ENCODE peak calls at places on chromosomes 11 and 22, in nine cellular contexts. Q, E, N, C, F, G, Z, S and I are unnamed samples.

GRCh38 chr11:40722179-40722795 is 737.2 kb downstream of the LRRC4C start:
- DNase-seq in G (peak), C (peak), S (no peak), N (no peak), F (no peak), Q (peak), Z (no peak), E (no peak), I (no peak)

GRCh38 chr22:17836977-17837742 is 62.9 kb upstream of the BID start:
- DNase-seq in E (peak), C (no peak), N (peak), Z (no peak), S (no peak), F (no peak), G (no peak), Q (no peak), I (no peak)

GRCh38 chr22:24005201-24005600 is at the start of gene GSTT4:
- DNase-seq in F (peak), Q (no peak), G (no peak), C (peak), S (peak), N (no peak), Z (no peak), E (no peak), I (no peak)

GRCh38 chr22:22997988-22998387 is 72.3 kb upstream of the GNAZ start:
- DNase-seq in N (no peak), C (no peak), G (no peak), Z (no peak), Q (no peak), F (no peak), S (no peak), E (no peak), I (no peak)

GRCh38 chr11:87281496-87281895 is 243.8 kb downstream of the TMEM135 start:
- DNase-seq in S (no peak), Z (no peak), E (no peak), C (peak), N (no peak), Q (peak), F (no peak), G (peak), I (no peak)

GRCh38 chr11:69744435-69744834 is 30.7 kb downstream of the FGF4 start:
- DNase-seq in G (peak), E (no peak), C (peak), S (no peak), N (no peak), F (no peak), Z (no peak), Q (peak), I (no peak)

GRCh38 chr11:92917927-92918326 is 51.5 kb upstream of the MTNR1B start:
- DNase-seq in E (no peak), G (no peak), S (no peak), C (no peak), Q (no peak), F (no peak), Z (no peak), N (no peak), I (no peak)

GRCh38 chr22:48236261-48236660 is 1473.8 kb downstream of the TBC1D22A start:
- DNase-seq in F (no peak), C (no peak), E (no peak), S (no peak), Q (no peak), Z (no peak), N (no peak), G (no peak), I (no peak)

GRCh38 chr11:5550440-5551095 is 2.2 kb upstream of the OR52H1 start:
- DNase-seq in F (no peak), C (peak), G (peak), Q (no peak), E (no peak), Z (no peak), N (no peak), S (no peak), I (no peak)

GRCh38 chr11:23924226-23924625 is 572.6 kb upstream of the LUZP2 start:
- DNase-seq in S (no peak), G (no peak), N (no peak), E (no peak), Q (no peak), F (no peak), C (no peak), Z (no peak), I (no peak)

GRCh38 chr11:124961972-124962609 is 8.1 kb downstream of the CCDC15 start:
- DNase-seq in Z (no peak), Q (peak), N (no peak), S (no peak), C (peak), G (peak), E (peak), F (no peak), I (peak)

GRCh38 chr11:14413307-14414072 is 54.5 kb upstream of the RRAS2 start:
- DNase-seq in C (peak), Z (no peak), N (no peak), F (no peak), G (peak), Q (peak), E (no peak), S (peak), I (no peak)

GRCh38 chr11:57072640-57073039 is 83.9 kb downstream of the OR5AK2 start:
- DNase-seq in Q (no peak), G (peak), S (no peak), N (peak), C (peak), F (no peak), Z (no peak), E (no peak), I (no peak)

GRCh38 chr22:36577019-36577418 is 48.1 kb upstream of the EIF3D start:
- DNase-seq in Z (no peak), S (no peak), G (peak), C (peak), F (no peak), N (no peak), E (no peak), Q (no peak), I (no peak)

GRCh38 chr11:46036009-46036408 is 85.2 kb downstream of the PHF21A start:
- DNase-seq in C (no peak), E (no peak), G (no peak), Z (no peak), N (no peak), S (no peak), F (no peak), Q (no peak), I (no peak)
- TF ChIP-seq CTCF in C (no peak), E (no peak), G (no peak), Z (no peak), N (no peak), S (no peak), F (no peak), Q (no peak), I (no peak)

DNA sequence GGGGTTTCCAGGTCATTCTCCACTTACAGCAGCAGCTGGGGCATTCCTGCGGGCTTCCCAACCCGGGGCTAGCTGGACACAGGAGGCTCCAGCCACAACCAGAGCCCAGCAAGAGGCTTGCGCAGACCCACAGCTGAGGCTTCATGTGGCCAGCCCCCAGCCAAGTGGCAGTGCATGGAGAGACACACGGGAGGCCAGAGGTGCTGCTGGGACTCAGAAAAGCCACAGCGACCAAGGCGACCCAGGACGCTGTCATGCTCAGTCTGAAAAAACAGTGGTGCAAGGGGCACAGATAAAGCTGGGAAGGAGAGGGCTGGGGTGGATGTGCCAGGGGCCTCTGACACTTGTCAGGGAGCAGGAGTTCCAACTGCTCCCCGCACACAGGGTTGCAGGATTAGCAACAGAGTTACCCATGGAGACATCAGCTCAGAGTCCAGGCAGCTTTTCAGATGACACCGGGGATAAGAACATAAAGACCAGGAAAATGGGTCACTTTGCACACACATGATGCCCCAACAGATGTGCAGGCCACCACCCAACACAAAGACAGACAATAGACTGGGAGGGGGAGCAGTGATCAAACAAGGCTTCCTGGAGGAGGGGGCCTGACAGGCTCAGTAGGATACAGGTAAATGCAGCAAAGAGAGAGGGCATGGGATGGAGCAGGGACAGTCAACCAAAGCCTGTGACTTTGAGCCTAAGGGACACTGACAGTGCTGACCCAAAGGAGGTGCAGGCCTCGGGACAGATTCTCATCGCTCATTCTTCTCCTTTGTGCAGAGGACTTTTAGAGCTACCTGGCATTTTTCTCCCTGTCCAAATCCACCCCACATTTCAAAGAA is 6.9 kb upstream of the NEAT1 start:
- DNase-seq in Z (peak), N (no peak), C (no peak), G (no peak), Q (no peak), E (no peak), S (peak), F (no peak), I (no peak)
- H3K4me3 ChIP-seq in Z (peak), N (no peak), C (peak), G (peak), Q (no peak), E (no peak), S (no peak), F (peak), I (no peak)

GRCh38 chr11:8055836-8056526 is 25.0 kb upstream of the TUB start:
- DNase-seq in C (no peak), G (no peak), S (no peak), N (no peak), E (no peak), F (no peak), Q (no peak), Z (no peak), I (no peak)

GRCh38 chr11:8056810-8057463 is 24.1 kb upstream of the TUB start:
- DNase-seq in F (no peak), C (peak), E (no peak), S (peak), N (peak), G (peak), Z (peak), Q (no peak), I (no peak)

GRCh38 chr11:8059030-8059429 is 22.0 kb upstream of the TUB start:
- DNase-seq in Z (no peak), E (no peak), C (no peak), G (no peak), S (no peak), F (no peak), N (no peak), Q (no peak), I (no peak)

GRCh38 chr11:8058216-8058615 is 22.8 kb upstream of the TUB start:
- DNase-seq in Z (no peak), Q (no peak), C (no peak), S (no peak), N (no peak), G (no peak), E (no peak), F (no peak), I (no peak)

GRCh38 chr11:8055111-8055835 is 25.7 kb upstream of the TUB start:
- DNase-seq in E (no peak), S (no peak), Z (no peak), F (no peak), N (no peak), Q (no peak), C (no peak), G (no peak), I (no peak)
- TF ChIP-seq CTCF in E (no peak), S (no peak), Z (no peak), F (peak), N (no peak), Q (no peak), C (peak), G (peak), I (no peak)

GRCh38 chr22:37982938-37983859 is 1.2 kb downstream of the SOX10 start:
- DNase-seq in N (no peak), C (no peak), G (no peak), E (no peak), S (no peak), Q (no peak), F (no peak), Z (no peak), I (no peak)

GRCh38 chr22:37979782-37980181 is 4.6 kb downstream of the SOX10 start:
- DNase-seq in C (no peak), E (no peak), F (no peak), G (no peak), N (no peak), Z (no peak), S (no peak), Q (no peak), I (no peak)

GRCh38 chr22:37983860-37984791 is at the start of gene SOX10:
- DNase-seq in Z (no peak), E (no peak), N (no peak), G (no peak), Q (no peak), F (no peak), C (no peak), S (no peak), I (no peak)

GRCh38 chr22:37981282-37982011 is 2.9 kb downstream of the SOX10 start:
- DNase-seq in N (no peak), F (no peak), Z (no peak), C (no peak), S (no peak), Q (no peak), E (no peak), G (no peak), I (no peak)

GRCh38 chr22:37982151-37982838 is 2.1 kb downstream of the SOX10 start:
- DNase-seq in S (no peak), G (no peak), Z (no peak), Q (no peak), E (no peak), F (no peak), N (no peak), C (no peak), I (no peak)
- H3K4me3 ChIP-seq in S (no peak), G (no peak), Z (no peak), Q (no peak), E (no peak), F (no peak), N (no peak), C (no peak), I (no peak)

DNA sequence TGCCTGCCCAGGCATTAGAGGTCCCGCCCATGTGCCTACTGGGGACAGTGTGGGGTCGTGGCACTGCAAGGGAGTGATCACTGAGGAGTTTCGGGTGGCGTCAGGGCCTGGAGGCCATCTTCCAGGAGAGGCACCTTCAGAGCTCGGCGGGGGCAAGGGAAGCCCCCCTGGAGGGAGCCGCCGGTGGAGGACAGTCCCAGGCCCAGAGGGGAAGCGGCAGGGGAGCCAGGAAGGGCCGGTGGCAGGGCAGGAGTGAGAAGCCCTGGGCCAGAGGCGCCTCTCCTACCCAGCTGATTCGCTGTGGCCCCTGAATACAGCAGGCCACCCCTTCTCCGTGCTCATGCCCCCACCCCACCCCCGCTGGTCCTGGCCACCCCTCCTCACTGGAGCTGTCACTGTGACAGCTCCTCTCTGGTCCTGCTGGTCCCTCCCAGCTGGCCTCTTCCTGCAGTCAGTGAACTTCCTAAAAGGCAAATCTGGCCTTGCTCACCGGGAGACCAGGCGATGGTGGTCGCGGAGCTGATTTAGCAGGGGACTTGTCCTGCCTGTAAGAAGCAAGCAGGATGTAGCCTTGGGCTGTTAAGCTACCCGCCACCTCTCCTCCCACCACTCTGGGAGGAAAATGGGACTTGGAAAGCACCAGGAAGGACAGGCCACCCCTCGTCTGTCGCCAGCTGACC is 2.1 kb upstream of the MAPK11 start:
- DNase-seq in Q (no peak), G (peak), C (no peak), S (no peak), E (no peak), Z (no peak), F (no peak), N (no peak), I (no peak)
- TF ChIP-seq CTCF in Q (no peak), G (no peak), C (no peak), S (peak), E (no peak), Z (no peak), F (no peak), N (no peak), I (no peak)

GRCh38 chr11:34630544-34630943 is 9.7 kb downstream of the EHF start:
- DNase-seq in E (no peak), C (no peak), N (no peak), G (no peak), Z (no peak), Q (no peak), F (no peak), S (no peak), I (no peak)
- H3K4me3 ChIP-seq in E (peak), C (no peak), N (no peak), G (no peak), Z (no peak), Q (no peak), F (no peak), S (no peak), I (peak)

DNA sequence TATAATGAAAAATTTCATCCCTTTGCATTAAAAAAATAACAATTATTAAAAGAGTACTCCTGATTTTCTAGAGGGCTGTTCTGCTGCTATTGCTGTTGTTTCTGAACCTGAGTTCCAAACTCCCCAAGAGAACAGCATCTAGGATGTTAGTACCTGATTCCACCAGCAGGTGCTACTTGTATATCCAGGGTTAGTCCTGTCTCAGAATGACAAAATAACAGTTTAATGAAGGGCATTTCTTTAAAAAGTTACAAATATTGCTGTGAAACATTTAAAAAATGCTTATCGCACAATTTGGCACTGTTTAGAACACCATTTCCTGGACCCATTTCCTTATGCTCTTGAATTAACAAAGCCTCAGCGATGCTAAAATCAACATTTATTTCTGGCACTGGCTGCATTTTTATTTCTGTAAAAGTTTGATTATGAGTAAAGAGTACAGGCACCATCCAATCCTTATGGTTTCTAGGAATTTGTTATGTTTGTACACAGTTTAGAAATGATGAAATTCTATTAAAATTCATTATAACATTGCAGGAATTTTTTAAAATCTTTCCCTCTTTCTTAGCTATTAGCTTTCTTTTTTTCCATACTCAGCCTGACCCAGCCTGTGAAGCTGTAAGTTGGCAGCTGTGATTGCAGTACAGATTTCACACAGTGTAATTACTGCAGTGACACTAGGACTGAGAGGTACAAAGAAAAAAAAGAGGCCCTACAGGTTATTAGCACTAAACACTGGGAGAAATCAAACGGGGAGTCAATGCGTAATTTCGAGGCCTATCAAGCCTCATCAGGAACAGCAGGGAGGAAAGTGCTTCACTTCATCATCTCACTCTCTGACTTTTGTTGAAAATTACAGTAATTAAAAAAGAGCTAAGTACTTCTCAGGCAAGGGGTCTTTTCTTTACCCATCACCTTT is 208.8 kb downstream of the DCDC1 start:
- DNase-seq in F (no peak), Q (no peak), C (no peak), Z (no peak), G (no peak), N (no peak), E (no peak), S (no peak), I (no peak)
- TF ChIP-seq CTCF in F (no peak), Q (peak), C (peak), Z (no peak), G (no peak), N (no peak), E (no peak), S (peak), I (peak)